ENCODE peak calls at places on chromosomes 1 and 21, in six cellular contexts. One of them, this sample, is unnamed.

GRCh38 chr21:38997756-38998155 is 185.5 kb downstream of the PSMG1 start:
- DNase-seq in epithelial cell of proximal tubule: no peak
- DNase-seq in germinal center: no peak
- DNase-seq in activated CD4-positive, alpha-beta T cell treated with anti-CD3 and anti-CD28 coated beads for 24 hours: no peak
- DNase-seq in AG04450: no peak
- DNase-seq in iPS-NIHi11: no peak
- DNase-seq in this sample: no peak

GRCh38 chr1:153728305-153729066 is 636 bp downstream of the INTS3 start:
- DNase-seq in epithelial cell of proximal tubule: no peak
- DNase-seq in germinal center: peak
- DNase-seq in activated CD4-positive, alpha-beta T cell treated with anti-CD3 and anti-CD28 coated beads for 24 hours: peak
- DNase-seq in AG04450: no peak
- DNase-seq in iPS-NIHi11: peak
- DNase-seq in this sample: peak

GRCh38 chr1:67752306-67752705 is 67.3 kb downstream of the GADD45A start:
- DNase-seq in epithelial cell of proximal tubule: no peak
- DNase-seq in germinal center: no peak
- DNase-seq in activated CD4-positive, alpha-beta T cell treated with anti-CD3 and anti-CD28 coated beads for 24 hours: no peak
- DNase-seq in AG04450: no peak
- DNase-seq in iPS-NIHi11: no peak
- DNase-seq in this sample: peak

GRCh38 chr1:152188673-152189591 is 29.9 kb upstream of the RPTN start:
- DNase-seq in epithelial cell of proximal tubule: no peak
- DNase-seq in germinal center: peak
- DNase-seq in activated CD4-positive, alpha-beta T cell treated with anti-CD3 and anti-CD28 coated beads for 24 hours: peak
- DNase-seq in AG04450: no peak
- DNase-seq in iPS-NIHi11: peak
- DNase-seq in this sample: peak

GRCh38 chr1:175877939-175878730 is 134.7 kb upstream of the TNR start:
- DNase-seq in epithelial cell of proximal tubule: no peak
- DNase-seq in germinal center: no peak
- DNase-seq in activated CD4-positive, alpha-beta T cell treated with anti-CD3 and anti-CD28 coated beads for 24 hours: no peak
- DNase-seq in AG04450: no peak
- DNase-seq in iPS-NIHi11: no peak
- DNase-seq in this sample: no peak

GRCh38 chr1:92934395-92935378 is 26.6 kb downstream of the DIPK1A start:
- DNase-seq in epithelial cell of proximal tubule: no peak
- DNase-seq in germinal center: no peak
- DNase-seq in activated CD4-positive, alpha-beta T cell treated with anti-CD3 and anti-CD28 coated beads for 24 hours: no peak
- DNase-seq in AG04450: peak
- DNase-seq in iPS-NIHi11: peak
- DNase-seq in this sample: no peak

GRCh38 chr1:22889213-22889827 is 83.3 kb downstream of the LACTBL1 start:
- DNase-seq in epithelial cell of proximal tubule: no peak
- DNase-seq in germinal center: peak
- DNase-seq in activated CD4-positive, alpha-beta T cell treated with anti-CD3 and anti-CD28 coated beads for 24 hours: no peak
- DNase-seq in AG04450: no peak
- DNase-seq in iPS-NIHi11: peak
- DNase-seq in this sample: peak

GRCh38 chr21:34803792-34804440 is 135.1 kb downstream of the CLIC6 start:
- DNase-seq in epithelial cell of proximal tubule: no peak
- DNase-seq in germinal center: no peak
- DNase-seq in activated CD4-positive, alpha-beta T cell treated with anti-CD3 and anti-CD28 coated beads for 24 hours: no peak
- DNase-seq in AG04450: no peak
- DNase-seq in iPS-NIHi11: no peak
- DNase-seq in this sample: no peak

GRCh38 chr1:17759114-17759513 is 4.0 kb downstream of the ACTL8 start:
- DNase-seq in epithelial cell of proximal tubule: no peak
- DNase-seq in germinal center: no peak
- DNase-seq in activated CD4-positive, alpha-beta T cell treated with anti-CD3 and anti-CD28 coated beads for 24 hours: peak
- DNase-seq in AG04450: no peak
- DNase-seq in iPS-NIHi11: peak
- DNase-seq in this sample: no peak

GRCh38 chr21:41562101-41563000 is 54.4 kb upstream of the TMPRSS2 start:
- DNase-seq in epithelial cell of proximal tubule: no peak
- DNase-seq in germinal center: no peak
- DNase-seq in activated CD4-positive, alpha-beta T cell treated with anti-CD3 and anti-CD28 coated beads for 24 hours: no peak
- DNase-seq in AG04450: no peak
- DNase-seq in iPS-NIHi11: no peak
- DNase-seq in this sample: no peak

GRCh38 chr21:43811262-43812105 is 22.1 kb downstream of the RRP1 start:
- DNase-seq in epithelial cell of proximal tubule: no peak
- DNase-seq in germinal center: no peak
- DNase-seq in activated CD4-positive, alpha-beta T cell treated with anti-CD3 and anti-CD28 coated beads for 24 hours: no peak
- DNase-seq in AG04450: no peak
- DNase-seq in iPS-NIHi11: no peak
- DNase-seq in this sample: no peak

GRCh38 chr1:219826290-219826689 is 102.1 kb downstream of the SLC30A10 start:
- DNase-seq in epithelial cell of proximal tubule: no peak
- DNase-seq in germinal center: no peak
- DNase-seq in activated CD4-positive, alpha-beta T cell treated with anti-CD3 and anti-CD28 coated beads for 24 hours: no peak
- DNase-seq in AG04450: no peak
- DNase-seq in iPS-NIHi11: peak
- DNase-seq in this sample: no peak

This sample was measured in iris pigment epithelial cell.